ENCODE peak calls at places on chromosomes 2 and 18, in nine cellular contexts. C, P, D, S, Y, Q, X, E and K are unnamed samples.

GRCh38 chr2:162963156-162963555 is 124.6 kb upstream of the KCNH7 start:
- DNase-seq in X (no peak), P (no peak), Q (no peak), D (no peak), Y (no peak), C (no peak), E (no peak), S (no peak), K (no peak)

GRCh38 chr2:174699993-174700766 is 64.1 kb downstream of the CHRNA1 start:
- DNase-seq in C (no peak), Q (peak), P (peak), E (no peak), S (no peak), Y (peak), D (no peak), X (no peak), K (no peak)

GRCh38 chr2:62010632-62011276 is 105.3 kb downstream of the COMMD1 start:
- DNase-seq in S (no peak), D (no peak), E (no peak), P (no peak), C (no peak), Y (no peak), X (no peak), Q (no peak), K (no peak)

GRCh38 chr2:7043689-7044088 is 126.5 kb downstream of the RNF144A start:
- DNase-seq in Q (no peak), Y (no peak), X (no peak), C (no peak), D (no peak), E (no peak), S (no peak), P (no peak), K (no peak)

GRCh38 chr2:3595985-3596384 is 1.1 kb downstream of the COLEC11 start:
- DNase-seq in E (no peak), C (no peak), D (no peak), X (no peak), S (no peak), Q (no peak), P (no peak), Y (peak), K (peak)

GRCh38 chr18:48227206-48227605 is 182.0 kb downstream of the ZBTB7C start:
- DNase-seq in Q (no peak), X (no peak), C (no peak), P (no peak), S (no peak), D (no peak), Y (no peak), E (no peak), K (no peak)

GRCh38 chr2:74834806-74835755 is 1.2 kb downstream of the HK2 start:
- DNase-seq in D (peak), S (no peak), P (peak), X (peak), E (peak), C (no peak), Y (peak), Q (peak), K (no peak)

GRCh38 chr2:234133004-234133403 is 82.5 kb downstream of the SPP2 start:
- DNase-seq in S (no peak), E (no peak), D (no peak), C (no peak), Y (no peak), Q (no peak), X (no peak), P (no peak), K (no peak)

GRCh38 chr18:6624271-6624670 is 105.2 kb upstream of the ARHGAP28 start:
- DNase-seq in Q (no peak), D (no peak), S (no peak), E (no peak), P (no peak), Y (no peak), C (no peak), X (no peak), K (no peak)

GRCh38 chr2:238787507-238787906 is 60.4 kb upstream of the TWIST2 start:
- DNase-seq in E (no peak), X (no peak), Q (no peak), C (no peak), P (no peak), S (no peak), Y (no peak), D (no peak), K (no peak)

GRCh38 chr2:83817511-83817910 is 641.6 kb downstream of the SUCLG1 start:
- DNase-seq in X (no peak), D (no peak), S (no peak), P (no peak), C (no peak), E (no peak), Y (peak), Q (no peak), K (no peak)

GRCh38 chr2:211175956-211176355 is 619.6 kb downstream of the CPS1 start:
- DNase-seq in Y (no peak), S (no peak), D (no peak), E (no peak), C (no peak), X (no peak), P (no peak), Q (no peak), K (no peak)

GRCh38 chr18:46407471-46408166 is 249.4 kb downstream of the LOXHD1 start:
- DNase-seq in Q (no peak), C (no peak), X (no peak), Y (no peak), S (no peak), P (no peak), E (no peak), D (no peak), K (no peak)

GRCh38 chr2:189104926-189105325 is 74.6 kb downstream of the COL5A2 start:
- DNase-seq in C (no peak), X (no peak), E (no peak), Y (no peak), Q (no peak), P (no peak), D (no peak), S (no peak), K (no peak)

GRCh38 chr2:85792783-85793441 is 39.1 kb downstream of the ATOH8 start:
- DNase-seq in X (peak), D (no peak), S (no peak), E (peak), Y (no peak), C (no peak), Q (no peak), P (no peak), K (peak)

GRCh38 chr2:20633794-20634259 is 17.1 kb downstream of the HS1BP3 start:
- DNase-seq in Q (no peak), D (peak), C (no peak), Y (no peak), E (no peak), X (peak), S (no peak), P (no peak), K (peak)
- TF ChIP-seq CTCF in Q (no peak), D (no peak), C (no peak), Y (no peak), E (peak), X (peak), S (no peak), P (no peak), K (no peak)

GRCh38 chr2:88967844-88968243 is 276.4 kb downstream of the RPIA start:
- DNase-seq in X (no peak), E (no peak), P (no peak), Q (peak), D (no peak), C (no peak), Y (peak), S (no peak), K (no peak)
- TF ChIP-seq CTCF in X (no peak), E (no peak), P (no peak), Q (peak), D (no peak), C (no peak), Y (peak), S (no peak), K (peak)

DNA sequence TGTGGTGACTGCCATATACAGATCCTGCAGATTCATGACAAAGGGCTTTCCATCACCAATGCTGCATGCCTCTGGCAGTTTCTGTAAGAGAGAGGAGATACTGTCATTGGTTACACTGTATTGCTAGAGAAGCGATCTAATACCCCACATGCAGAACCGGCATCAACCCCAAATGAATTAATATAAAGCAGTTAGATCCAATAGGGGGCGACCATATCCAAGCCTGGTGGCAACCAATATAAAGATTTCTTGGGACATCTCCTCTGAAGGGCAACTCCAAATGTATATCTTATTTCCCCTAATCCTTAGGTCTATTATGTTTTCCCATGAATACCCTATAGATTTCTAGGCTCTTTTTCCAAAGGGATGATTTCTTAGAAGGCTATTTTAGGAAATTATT is 17.4 kb upstream of the IHH start:
- DNase-seq in Q (no peak), E (no peak), D (no peak), S (no peak), C (no peak), Y (no peak), P (no peak), X (no peak), K (no peak)
- TF ChIP-seq CTCF in Q (no peak), E (no peak), D (no peak), S (no peak), C (no peak), Y (no peak), P (no peak), X (no peak), K (peak)

GRCh38 chr2:207012461-207012860 is 73.1 kb downstream of the CPO start:
- DNase-seq in P (no peak), C (no peak), X (no peak), Q (no peak), D (no peak), S (no peak), E (no peak), Y (no peak), K (no peak)

GRCh38 chr2:207008105-207008990 is 69.0 kb downstream of the CPO start:
- DNase-seq in P (no peak), S (no peak), E (no peak), D (no peak), X (no peak), Y (no peak), C (no peak), Q (no peak), K (no peak)
- TF ChIP-seq CTCF in P (no peak), S (no peak), E (peak), D (no peak), X (peak), Y (no peak), C (no peak), Q (no peak), K (peak)